ENCODE peak calls at places on chromosomes 2 and 18, in four cellular contexts. J is GM23338; B is HCT116; Q is CD4-positive, alpha-beta T cell. A is an unnamed sample.

GRCh38 chr18:79680100-79680879 is 687 bp downstream of the CTDP1 start:
- DNase-seq in Q (peak; percentile 36), J (peak; percentile 56), B (no peak), A (no peak)

GRCh38 chr2:119795309-119796303 is 35.9 kb downstream of the PTPN4 start:
- DNase-seq in Q (no peak), B (no peak), J (no peak), A (no peak)

GRCh38 chr2:101012706-101013181 is 10.7 kb downstream of the RPL31 start:
- DNase-seq in B (no peak), Q (peak; percentile 15), J (peak; percentile 53), A (no peak)

GRCh38 chr2:121974919-121975654 is 219.6 kb downstream of the TSN start:
- DNase-seq in B (peak; percentile 73), J (peak; percentile 97), Q (peak; percentile 15), A (peak; percentile 37)

GRCh38 chr2:39525636-39526412 is 88.7 kb upstream of the MAP4K3 start:
- DNase-seq in J (no peak), Q (no peak), B (no peak), A (no peak)

GRCh38 chr2:113276906-113277425 is 1.8 kb downstream of the PAX8 start:
- DNase-seq in Q (no peak), B (no peak), J (peak; percentile 80), A (no peak)

GRCh38 chr2:97702731-97703470 is 10.5 kb upstream of the ZAP70 start:
- DNase-seq in B (no peak), J (no peak), Q (no peak), A (no peak)

GRCh38 chr2:159030674-159031380 is 62.4 kb downstream of the TANC1 start:
- DNase-seq in B (peak; percentile 23), J (peak; percentile 56), Q (no peak), A (no peak)

GRCh38 chr2:51350100-51350499 is 318.2 kb upstream of the NRXN1 start:
- DNase-seq in B (no peak), Q (no peak), J (no peak), A (no peak)

GRCh38 chr2:72581560-72582181 is 244.2 kb downstream of the EXOC6B start:
- DNase-seq in Q (no peak), J (peak; percentile 63), B (no peak), A (no peak)

GRCh38 chr18:70333757-70334156 is 44.9 kb downstream of the SOCS6 start:
- DNase-seq in Q (no peak), J (no peak), B (peak; percentile 32), A (no peak)

GRCh38 chr2:9168851-9169250 is 37.8 kb upstream of the ASAP2 start:
- DNase-seq in J (no peak), B (no peak), Q (no peak), A (no peak)

GRCh38 chr2:151030663-151031230 is 230.9 kb downstream of the RBM43 start:
- DNase-seq in J (peak; percentile 54), B (no peak), Q (no peak), A (no peak)

GRCh38 chr18:79529296-79529695 is 133.6 kb downstream of the NFATC1 start:
- DNase-seq in B (no peak), Q (no peak), J (no peak), A (no peak)

GRCh38 chr2:53234548-53234903 is 533.1 kb upstream of the CHAC2 start:
- DNase-seq in J (peak; percentile 79), B (no peak), Q (no peak), A (no peak)

GRCh38 chr18:58960946-58961722 is 96.5 kb downstream of the ZNF532 start:
- DNase-seq in B (no peak), J (no peak), Q (no peak), A (no peak)

GRCh38 chr18:59070181-59070912 is 69.3 kb upstream of the SEC11C start:
- DNase-seq in Q (peak; percentile 74), B (peak; percentile 77), J (peak; percentile 99), A (peak; percentile 28)

GRCh38 chr2:227163998-227164744 is at the start of the genes COL4A3 and COL4A4:
- DNase-seq in B (peak; percentile 61), Q (no peak), J (peak; percentile 76), A (no peak)

GRCh38 chr2:158953454-158953853 is 15.0 kb upstream of the TANC1 start:
- DNase-seq in Q (no peak), J (no peak), B (no peak), A (no peak)

GRCh38 chr2:129087133-129087813 is 768.6 kb upstream of the HS6ST1 start:
- DNase-seq in Q (no peak), B (no peak), J (no peak), A (no peak)

GRCh38 chr2:18406219-18406618 is 154.2 kb downstream of the RDH14 start:
- DNase-seq in J (no peak), Q (no peak), B (no peak), A (peak; percentile 27)

GRCh38 chr2:54904836-54905235 is 145.4 kb downstream of the RTN4 start:
- DNase-seq in B (peak; percentile 26), J (no peak), Q (no peak), A (no peak)

GRCh38 chr18:74803769-74804168 is 206.1 kb downstream of the ZNF407 start:
- DNase-seq in Q (no peak), B (no peak), J (peak; percentile 7), A (no peak)

GRCh38 chr2:144504191-144504590 is 15.7 kb downstream of the ZEB2 start:
- DNase-seq in B (no peak), J (peak; percentile 80), Q (no peak), A (no peak)

DNA sequence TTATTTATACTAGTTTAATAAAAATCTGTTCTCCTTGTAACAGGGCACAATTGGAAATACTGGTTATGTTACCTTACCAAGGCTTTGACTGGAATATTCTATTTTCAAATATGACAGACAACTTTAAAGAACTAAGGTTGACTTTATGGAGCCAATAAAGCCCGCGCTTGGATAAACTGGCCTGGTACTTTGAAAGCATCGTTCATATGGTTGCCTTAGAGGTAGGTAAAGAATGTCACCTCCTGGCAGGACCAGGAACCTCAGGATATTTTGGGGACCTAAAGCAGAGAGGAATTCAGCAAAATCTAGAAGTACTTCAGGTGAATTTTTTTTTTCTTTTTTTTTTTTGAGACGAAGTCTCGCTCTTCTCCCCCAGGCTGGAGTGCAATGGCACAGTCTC is 71.2 kb upstream of the CREB1 start:
- DNase-seq in Q (no peak), B (no peak), J (peak; percentile 41), A (no peak)
- TF ChIP-seq CTCF in Q (no peak), B (no peak), J (peak; percentile 48), A (peak; percentile 46)

GRCh38 chr2:7094113-7094760 is 177.0 kb downstream of the RNF144A start:
- DNase-seq in J (no peak), Q (no peak), B (no peak), A (no peak)

GRCh38 chr2:7098816-7099215 is 181.6 kb downstream of the RNF144A start:
- DNase-seq in B (no peak), J (no peak), Q (no peak), A (no peak)

GRCh38 chr2:7097353-7097895 is 180.2 kb downstream of the RNF144A start:
- DNase-seq in J (peak; percentile 80), B (peak; percentile 36), Q (peak; percentile 66), A (no peak)

GRCh38 chr2:7093376-7093775 is 176.2 kb downstream of the RNF144A start:
- DNase-seq in Q (no peak), B (no peak), J (no peak), A (no peak)

DNA sequence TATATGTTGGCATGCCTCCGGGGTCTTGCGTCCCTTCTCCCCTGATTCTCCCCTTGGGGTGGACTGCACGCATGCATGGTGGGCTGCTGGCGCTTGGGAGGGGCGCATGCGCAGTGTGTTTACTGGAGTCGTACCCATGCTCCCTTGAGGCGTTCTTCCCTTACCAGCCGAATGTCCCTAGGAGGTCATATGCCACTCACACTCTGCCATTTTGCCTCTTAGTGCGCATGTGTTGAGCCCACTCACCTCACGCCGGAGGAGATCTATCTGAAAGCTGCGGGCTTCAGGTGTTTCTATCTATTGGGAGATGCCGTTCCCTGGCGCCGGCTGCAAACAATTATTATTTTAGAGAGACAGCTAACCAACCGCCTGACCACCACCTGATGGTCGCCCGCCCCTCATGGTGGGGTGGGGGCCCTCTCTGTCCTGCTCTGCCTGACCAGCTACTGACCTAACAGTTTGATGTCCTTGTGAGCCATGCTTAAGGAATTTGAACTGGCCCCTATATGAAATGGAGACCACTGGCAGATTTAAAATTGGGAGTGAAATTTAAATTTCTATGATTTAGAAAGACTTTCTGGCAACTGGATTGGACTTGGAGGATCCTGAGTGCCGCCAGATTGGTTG is 179.6 kb downstream of the RNF144A start:
- DNase-seq in J (no peak), B (no peak), Q (no peak), A (no peak)
- TF ChIP-seq CTCF in J (no peak), B (no peak), Q (no peak), A (no peak)

GRCh38 chr2:85455552-85456090 is 37.1 kb downstream of the SH2D6 start:
- DNase-seq in Q (no peak), B (no peak), J (peak; percentile 60), A (no peak)
- TF ChIP-seq CTCF in Q (no peak), B (peak; percentile 22), J (peak; percentile 30), A (no peak)

DNA sequence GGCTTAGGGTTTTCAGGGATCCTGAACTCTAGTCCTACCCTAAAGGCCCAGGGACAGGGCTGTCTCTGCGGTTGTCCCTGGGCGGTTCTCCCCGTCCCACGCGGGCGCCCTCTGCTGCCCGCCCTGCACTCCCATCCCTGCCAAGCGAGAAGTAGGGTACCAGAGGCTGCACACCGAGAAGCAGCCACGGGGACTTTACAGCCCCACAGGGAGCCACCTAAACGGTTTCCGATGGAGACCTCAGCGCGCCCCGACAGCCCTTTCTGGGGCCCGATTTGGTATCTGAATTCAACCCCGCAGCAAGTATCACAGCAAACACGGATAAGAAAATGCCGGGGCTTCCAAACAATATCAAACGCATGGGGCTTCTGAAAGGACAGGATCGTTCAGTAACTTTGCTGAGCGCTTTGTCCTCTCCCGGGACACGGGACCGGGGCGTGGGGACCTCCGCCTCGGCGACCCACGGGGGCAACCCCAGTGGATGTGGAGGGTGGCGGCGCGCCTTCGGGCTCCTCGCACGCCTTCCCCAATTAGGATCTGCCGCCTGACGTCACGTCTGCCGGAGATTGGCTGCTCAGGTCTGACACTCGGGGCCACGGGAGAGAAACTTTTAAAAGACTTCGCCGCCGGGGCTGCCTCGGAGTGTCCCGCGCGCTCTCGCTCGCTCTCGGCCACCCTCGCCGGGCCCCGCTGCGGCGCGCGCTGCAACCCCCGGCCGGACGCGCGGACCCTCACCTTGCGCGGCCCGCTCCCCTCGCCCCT is at the start of gene LTBP1:
- DNase-seq in Q (peak; percentile 32), J (peak; percentile 82), B (peak; percentile 45), A (no peak)
- TF ChIP-seq CTCF in Q (peak; percentile 32), J (peak; percentile 78), B (peak; percentile 87), A (peak; percentile 85)

DNA sequence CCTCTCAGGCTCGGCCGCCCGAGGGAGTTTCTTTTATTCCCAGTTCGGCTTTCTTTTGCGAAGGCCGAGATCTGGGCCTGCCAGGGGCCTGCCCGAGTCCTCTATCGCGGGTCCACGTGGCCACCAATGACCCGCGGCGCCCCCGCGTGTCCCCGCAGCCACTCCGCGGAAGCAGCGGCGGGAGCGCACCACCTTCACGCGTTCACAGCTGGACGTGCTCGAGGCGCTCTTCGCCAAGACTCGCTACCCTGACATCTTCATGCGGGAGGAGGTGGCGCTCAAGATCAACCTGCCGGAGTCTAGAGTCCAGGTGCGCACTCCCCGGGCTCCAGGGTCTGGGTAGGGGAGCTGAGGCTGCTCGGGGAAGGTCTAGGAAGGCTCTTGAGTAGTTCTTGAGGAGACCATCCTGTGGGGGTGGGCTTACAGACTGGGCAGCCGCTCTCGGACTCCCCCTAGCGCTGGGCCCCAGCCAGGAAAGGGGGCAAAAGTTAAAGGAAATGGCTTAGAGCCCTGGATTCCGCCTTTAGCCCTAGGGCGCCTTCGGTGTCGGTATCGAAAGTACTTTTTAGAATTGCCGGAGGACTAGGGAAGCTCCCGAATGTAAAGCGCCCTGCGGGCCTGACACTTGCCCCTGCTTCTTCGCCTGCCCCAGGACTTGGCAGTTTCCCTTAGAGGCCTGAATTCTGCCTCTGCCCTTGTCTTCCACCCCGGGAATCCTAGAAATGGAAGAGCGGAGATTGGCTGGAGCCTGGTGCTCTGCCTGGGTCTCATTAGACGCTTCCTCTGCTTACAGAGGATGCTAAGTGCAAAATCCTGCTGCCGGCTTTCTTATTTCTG is 3.5 kb downstream of the OTX1 start:
- DNase-seq in B (no peak), Q (no peak), J (peak; percentile 94), A (no peak)
- TF ChIP-seq CTCF in B (no peak), Q (no peak), J (peak; percentile 84), A (no peak)

A was measured in LNCaP clone FGC.